ENCODE peak calls at places on chromosomes 13 and 19, in five cellular contexts. T is Peyer's patch, U is tibial nerve, C is MM.1S, D is choroid plexus epithelial cell. V is an unnamed sample.

GRCh38 chr13:75469087-75469486 is 12.9 kb downstream of the TBC1D4 start:
- DNase-seq in T (no peak), U (no peak), D (no peak), C (no peak), V (no peak)

GRCh38 chr19:58399903-58400637 is 4.6 kb downstream of the RNF225 start:
- DNase-seq in T (no peak), D (no peak), U (no peak), C (no peak), V (no peak)

GRCh38 chr13:93249918-93250306 is 23.3 kb downstream of the GPC6 start:
- DNase-seq in U (no peak), C (no peak), D (no peak), T (no peak), V (no peak)

GRCh38 chr13:45084515-45084914 is 35.8 kb upstream of the GTF2F2 start:
- DNase-seq in D (no peak), T (no peak), C (no peak), U (no peak), V (no peak)

GRCh38 chr13:30341815-30342570 is 34.6 kb upstream of the KATNAL1 start:
- DNase-seq in U (peak; percentile 83), D (peak; percentile 93), T (peak; percentile 76), C (no peak), V (no peak)

GRCh38 chr19:2113436-2114211 is 16.9 kb downstream of the IZUMO4 start:
- DNase-seq in C (no peak), U (no peak), D (peak; percentile 21), T (no peak), V (no peak)

GRCh38 chr19:54435551-54436016 is 13.4 kb upstream of the LENG8 start:
- DNase-seq in C (no peak), U (no peak), D (no peak), T (no peak), V (no peak)

GRCh38 chr13:67204731-67205130 is 25.4 kb downstream of the PCDH9 start:
- DNase-seq in T (no peak), C (no peak), U (no peak), D (peak; percentile 52), V (no peak)

GRCh38 chr13:42875448-42876269 is 94.3 kb downstream of the FAM216B start:
- DNase-seq in T (no peak), D (peak; percentile 85), U (no peak), C (no peak), V (no peak)

GRCh38 chr13:42832341-42833153 is 51.2 kb downstream of the FAM216B start:
- DNase-seq in U (no peak), T (peak; percentile 58), C (no peak), D (peak; percentile 84), V (no peak)

GRCh38 chr13:22173605-22174004 is 502.7 kb downstream of the FGF9 start:
- DNase-seq in U (no peak), D (peak; percentile 4), C (no peak), T (no peak), V (no peak)

GRCh38 chr13:101346161-101346560 is 70.1 kb downstream of the NALCN start:
- DNase-seq in C (no peak), U (no peak), D (no peak), T (no peak), V (no peak)

GRCh38 chr13:90787007-90787406 is 560.5 kb upstream of the MIR17HG start:
- DNase-seq in T (no peak), U (no peak), D (peak; percentile 15), C (no peak), V (no peak)

GRCh38 chr19:34120846-34121639 is 51.3 kb upstream of the LSM14A start:
- DNase-seq in U (peak; percentile 21), C (peak; percentile 50), T (no peak), D (peak; percentile 79), V (no peak)

DNA sequence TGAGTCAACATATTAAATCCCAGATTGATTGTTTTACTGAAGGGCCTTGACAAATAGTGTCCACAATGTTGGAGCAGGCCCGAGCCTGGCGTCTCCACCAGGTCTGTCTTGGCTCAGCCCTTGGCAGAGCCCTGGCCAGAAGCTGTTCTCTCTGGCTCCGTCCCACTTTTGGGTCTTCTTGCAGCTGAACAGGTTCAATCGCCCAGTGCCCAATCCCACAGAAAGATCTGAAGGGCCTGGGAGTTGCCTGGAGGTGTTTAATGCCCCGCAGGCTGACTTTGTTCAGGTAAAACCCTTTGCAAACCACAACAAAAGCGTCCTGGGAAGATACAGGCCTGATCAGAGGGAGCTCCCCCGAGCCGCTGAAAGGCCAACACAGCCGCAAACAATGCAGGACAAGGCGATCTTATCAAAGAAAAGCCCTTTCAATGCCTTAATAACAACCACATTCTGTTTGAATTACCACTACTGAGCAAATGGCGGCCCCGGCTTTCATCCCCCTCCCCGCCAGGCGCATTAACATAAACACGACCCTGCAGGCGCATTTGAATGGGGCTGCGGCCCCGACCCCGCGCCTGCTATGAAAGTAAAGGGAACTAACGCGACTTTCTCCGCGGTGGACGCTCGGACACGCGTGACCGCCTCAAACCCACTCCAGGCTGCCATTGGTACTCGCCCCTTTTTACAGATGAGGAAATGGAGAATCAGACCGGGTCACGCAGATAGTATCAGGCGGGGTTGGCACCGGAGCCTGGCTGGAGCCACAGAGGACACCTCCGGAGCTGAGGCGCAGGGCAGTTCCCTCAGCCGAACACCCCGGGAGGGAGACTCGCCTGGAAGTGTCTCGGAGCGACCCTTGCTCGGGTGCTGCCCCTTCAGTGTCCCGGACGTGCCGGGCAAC is 3.1 kb downstream of the CDX2 start:
- DNase-seq in U (no peak), C (no peak), T (no peak), D (no peak), V (no peak)
- H3K4me3 ChIP-seq in U (peak overlapping the region; percentile 7), C (no peak overlapping the region), T (peak overlapping the region; percentile 53), D (no peak overlapping the region), V (no peak overlapping the region)

DNA sequence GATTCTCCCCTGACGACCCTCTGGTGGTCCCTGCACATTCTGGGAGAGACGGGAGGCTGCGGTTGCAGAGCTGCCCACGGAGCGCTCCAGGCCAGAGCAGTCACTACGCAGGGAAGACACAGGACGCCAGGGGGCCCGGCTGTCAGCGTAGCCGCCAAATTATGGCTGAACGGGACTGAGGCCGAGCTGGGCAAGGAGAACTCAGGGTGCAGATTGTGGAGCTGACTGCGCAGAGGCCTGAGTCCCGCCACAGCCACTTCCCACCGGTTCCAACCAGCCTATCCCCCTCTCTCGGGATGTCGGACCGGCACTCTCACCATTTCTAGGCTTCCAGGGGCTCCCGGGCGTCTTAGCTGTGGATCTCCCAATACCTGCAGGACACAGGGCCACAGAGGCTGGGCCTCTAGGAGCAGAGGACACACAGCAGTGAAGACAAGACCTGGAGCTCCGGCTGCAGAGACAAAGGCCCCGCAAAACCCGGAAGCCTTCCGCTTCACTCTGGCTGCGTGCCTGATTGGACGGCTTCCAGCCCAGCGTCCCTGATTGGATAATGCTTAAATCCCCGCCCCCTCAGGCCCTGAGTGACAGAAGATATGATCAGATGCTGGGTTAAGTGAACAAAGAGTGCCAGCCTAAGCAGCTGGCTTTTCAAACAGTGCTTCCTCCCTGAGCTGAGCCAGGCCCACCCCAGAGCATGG is at the start of gene ZNF737:
- DNase-seq in C (peak; percentile 91), U (peak; percentile 99), T (peak; percentile 97), D (peak; percentile 97), V (peak; percentile 92)
- TF ChIP-seq CTCF in C (peak; percentile 6), U (peak; percentile 45), T (peak; percentile 38), D (peak; percentile 52), V (peak; percentile 13)

GRCh38 chr19:46944123-46944718 is 75.4 kb upstream of the NPAS1 start:
- DNase-seq in U (no peak), C (no peak), D (no peak), T (no peak), V (no peak)

GRCh38 chr19:46946090-46946489 is 73.5 kb upstream of the NPAS1 start:
- DNase-seq in U (no peak), C (no peak), T (peak; percentile 75), D (no peak), V (no peak)

GRCh38 chr19:46946611-46947238 is 72.9 kb upstream of the NPAS1 start:
- DNase-seq in C (no peak), D (peak; percentile 44), U (no peak), T (no peak), V (no peak)

GRCh38 chr19:46944918-46945628 is 74.6 kb upstream of the NPAS1 start:
- DNase-seq in U (peak; percentile 61), T (no peak), D (peak; percentile 76), C (peak; percentile 10), V (no peak)

GRCh38 chr19:46945668-46946067 is 74.0 kb upstream of the NPAS1 start:
- DNase-seq in U (no peak), D (peak; percentile 64), C (no peak), T (no peak), V (no peak)
- H3K4me3 ChIP-seq in U (no peak overlapping the region), D (no peak overlapping the region), C (no peak overlapping the region), T (no peak overlapping the region), V (no peak overlapping the region)

DNA sequence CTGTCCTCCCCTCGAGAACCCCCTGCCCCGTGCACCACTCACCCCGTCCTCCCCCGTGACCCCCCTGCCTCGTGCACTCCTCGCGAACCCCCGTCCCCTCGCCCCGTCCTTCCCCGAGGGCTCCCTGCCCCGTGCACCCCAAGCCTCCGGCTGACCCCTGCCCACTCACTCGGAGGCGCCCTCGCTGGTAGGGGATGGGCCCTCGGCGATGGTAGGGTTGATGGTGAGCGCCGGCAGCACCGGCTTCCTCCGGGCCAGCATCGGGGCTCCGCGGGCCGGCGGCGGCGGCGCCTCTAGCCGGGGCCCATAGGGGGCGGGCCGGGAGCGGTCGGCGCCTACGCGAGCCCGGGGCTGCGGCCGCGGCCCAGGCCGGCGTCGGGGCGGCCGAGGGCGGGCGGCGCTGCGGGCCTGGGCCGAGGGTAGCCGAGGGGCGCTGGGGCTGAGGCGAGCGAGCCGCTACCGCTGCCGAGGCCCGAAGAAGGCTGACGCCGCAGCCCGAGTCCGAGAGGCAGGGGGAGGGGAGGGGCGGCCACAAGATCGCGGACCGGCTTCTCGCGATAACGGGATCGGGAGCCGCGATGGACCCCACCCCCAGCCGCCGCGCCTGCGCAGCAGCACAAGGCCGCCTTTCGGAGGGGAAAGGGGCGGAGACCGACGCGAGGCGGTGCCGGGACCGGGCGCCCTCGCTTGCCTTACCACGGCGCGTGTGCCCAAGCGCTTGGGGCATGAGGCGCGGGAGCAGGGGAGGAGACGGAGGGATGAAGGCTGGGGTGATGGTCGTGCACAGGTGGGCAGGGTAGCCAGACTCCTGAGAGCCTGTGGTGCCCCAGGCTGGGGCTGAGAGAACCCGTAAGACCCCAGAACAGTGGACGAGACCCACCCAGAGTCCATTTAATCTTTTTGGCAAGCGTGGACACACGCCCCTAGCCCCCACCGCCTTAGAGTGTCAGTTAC is at the start of gene MAP2K2:
- DNase-seq in C (peak; percentile 97), U (peak; percentile 89), T (peak; percentile 97), D (peak; percentile 91), V (no peak)
- TF ChIP-seq CTCF in C (no peak), U (peak; percentile 50), T (peak; percentile 27), D (no peak), V (no peak)

GRCh38 chr19:56596676-56597075 is 1.6 kb downstream of the ZNF71 start:
- DNase-seq in U (no peak), C (no peak), D (no peak), T (no peak), V (no peak)
- H3K4me3 ChIP-seq in U (no peak overlapping the region), C (no peak overlapping the region), D (no peak overlapping the region), T (no peak overlapping the region), V (no peak overlapping the region)